ENCODE peak calls at places on chromosomes 12 and 14, in five cellular contexts. X, Z, B, J and S are unnamed samples.

GRCh38 chr14:61113561-61113960 is 132.5 kb downstream of the SLC38A6 start:
- DNase-seq in Z (no peak), B (no peak), J (no peak), X (no peak), S (peak; percentile 91)

GRCh38 chr12:19373569-19373968 is 65.7 kb upstream of the AEBP2 start:
- DNase-seq in J (no peak), B (no peak), Z (no peak), X (no peak), S (no peak)

GRCh38 chr14:69002069-69002468 is 23.0 kb upstream of the ACTN1 start:
- DNase-seq in B (peak; percentile 27), X (no peak), Z (no peak), J (no peak), S (no peak)

GRCh38 chr12:5083955-5084849 is 40.5 kb downstream of the KCNA5 start:
- DNase-seq in X (no peak), B (no peak), J (peak; percentile 33), Z (no peak), S (peak; percentile 13)

GRCh38 chr14:31265701-31266398 is 58.3 kb upstream of the HECTD1 start:
- DNase-seq in X (no peak), J (no peak), Z (no peak), B (no peak), S (no peak)

GRCh38 chr12:70849265-70849960 is 71.1 kb downstream of the PTPRR start:
- DNase-seq in J (peak; percentile 35), B (no peak), X (no peak), Z (no peak), S (no peak)

GRCh38 chr12:43969882-43970281 is 134.0 kb downstream of the TMEM117 start:
- DNase-seq in X (no peak), J (no peak), Z (no peak), B (no peak), S (no peak)

GRCh38 chr12:106645074-106645421 is 62.2 kb downstream of the RFX4 start:
- DNase-seq in J (no peak), B (peak; percentile 60), X (peak; percentile 65), Z (no peak), S (peak; percentile 52)

GRCh38 chr12:127416796-127417195 is 850.2 kb upstream of the TMEM132C start:
- DNase-seq in J (no peak), X (no peak), Z (no peak), B (no peak), S (no peak)

GRCh38 chr14:99966912-99967311 is 98.3 kb upstream of the EVL start:
- DNase-seq in B (no peak), J (no peak), X (no peak), Z (no peak), S (no peak)

GRCh38 chr14:29734732-29735131 is 192.9 kb downstream of the PRKD1 start:
- DNase-seq in Z (no peak), X (no peak), B (no peak), J (no peak), S (no peak)

GRCh38 chr12:67280088-67280487 is 10.9 kb downstream of the CAND1 start:
- DNase-seq in Z (no peak), J (no peak), B (no peak), X (no peak), S (no peak)

GRCh38 chr12:62435337-62436163 is 31.1 kb upstream of the MON2 start:
- DNase-seq in X (peak; percentile 71), B (peak; percentile 52), J (peak; percentile 40), Z (peak; percentile 48), S (peak; percentile 42)

GRCh38 chr12:70645494-70646317 is 8.5 kb upstream of the PTPRB start:
- DNase-seq in Z (peak; percentile 31), X (peak; percentile 83), B (peak; percentile 42), J (peak; percentile 27), S (peak; percentile 62)

GRCh38 chr14:22047105-22047504 is 373.5 kb upstream of the OR4E1 start:
- DNase-seq in B (no peak), Z (no peak), X (no peak), J (peak; percentile 64), S (peak; percentile 12)

GRCh38 chr14:100640481-100641273 is 53.5 kb upstream of the BEGAIN start:
- DNase-seq in Z (no peak), X (no peak), B (peak; percentile 57), J (peak; percentile 64), S (peak; percentile 91)

GRCh38 chr14:85487215-85487614 is 42.7 kb upstream of the FLRT2 start:
- DNase-seq in J (no peak), B (no peak), Z (no peak), X (no peak), S (no peak)
- H3K27ac ChIP-seq in J (no peak overlapping the region), B (no peak overlapping the region), Z (no peak overlapping the region), X (no peak overlapping the region), S (no peak overlapping the region)

GRCh38 chr12:204261-204678 is 9.7 kb downstream of the SLC6A12 start:
- DNase-seq in X (no peak), J (no peak), B (no peak), Z (no peak), S (no peak)

GRCh38 chr12:201361-201760 is 12.6 kb downstream of the SLC6A12 start:
- DNase-seq in Z (no peak), J (no peak), B (no peak), X (no peak), S (no peak)

GRCh38 chr12:202081-202731 is 11.8 kb downstream of the SLC6A12 start:
- DNase-seq in Z (no peak), J (no peak), X (no peak), B (no peak), S (no peak)

GRCh38 chr12:203462-204260 is 10.3 kb downstream of the SLC6A12 start:
- DNase-seq in B (no peak), X (no peak), J (no peak), Z (no peak), S (no peak)

GRCh38 chr12:203074-203461 is 10.9 kb downstream of the SLC6A12 start:
- DNase-seq in X (no peak), Z (no peak), J (no peak), B (no peak), S (no peak)
- H3K4me3 ChIP-seq in X (peak overlapping the region; percentile 40), Z (peak overlapping the region; percentile 53), J (no peak overlapping the region), B (no peak overlapping the region), S (no peak overlapping the region)

GRCh38 chr12:53025250-53025649 is 19.0 kb downstream of the EIF4B start:
- DNase-seq in B (no peak), Z (no peak), J (no peak), X (no peak), S (no peak)
- H3K36me3 ChIP-seq in B (no peaks in the 10 kb centered on the region), Z (peaks cover 31% of the 10 kb centered on the region), J (peaks cover 29% of the 10 kb centered on the region), X (peaks cover 95% of the 10 kb centered on the region), S (peaks cover 91% of the 10 kb centered on the region)

GRCh38 chr12:26791328-26791791 is 41.6 kb downstream of the ITPR2 start:
- DNase-seq in Z (no peak), J (no peak), X (no peak), B (no peak), S (no peak)
- H3K27ac ChIP-seq in Z (no peak overlapping the region), J (peak overlapping the region; percentile 18), X (no peak overlapping the region), B (peak overlapping the region; percentile 35), S (no peak overlapping the region)

DNA sequence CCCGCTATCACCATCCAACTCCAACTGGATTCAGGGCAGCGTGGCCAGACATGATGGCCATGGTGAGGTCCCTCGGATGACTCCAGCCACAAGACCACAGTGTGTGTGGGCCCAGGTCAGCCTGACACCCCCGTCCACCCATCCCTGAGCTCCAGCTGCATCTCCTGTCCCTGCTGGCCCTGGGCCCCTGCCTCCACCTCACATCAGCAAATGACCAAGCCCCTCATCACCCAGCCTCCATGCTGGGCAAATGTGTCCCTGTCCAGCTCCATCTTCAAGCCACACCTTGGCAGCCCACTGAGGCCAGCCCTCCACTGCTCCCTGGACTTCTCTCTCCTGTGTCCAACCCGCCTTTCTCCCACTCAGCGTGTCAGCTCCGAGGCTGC is 3.2 kb downstream of the GPR132 start:
- DNase-seq in X (no peak), J (no peak), B (no peak), Z (no peak), S (no peak)
- H3K4me3 ChIP-seq in X (no peak overlapping the region), J (no peak overlapping the region), B (no peak overlapping the region), Z (no peak overlapping the region), S (no peak overlapping the region)

GRCh38 chr12:7207866-7208612 is 18.6 kb downstream of the PEX5 start:
- DNase-seq in Z (no peak), X (no peak), J (no peak), B (no peak), S (no peak)

GRCh38 chr12:7206691-7207090 is 17.2 kb downstream of the PEX5 start:
- DNase-seq in Z (no peak), X (no peak), B (no peak), J (no peak), S (no peak)

GRCh38 chr12:7209958-7210357 is 20.5 kb downstream of the PEX5 start:
- DNase-seq in Z (no peak), X (no peak), J (no peak), B (no peak), S (no peak)

GRCh38 chr12:7212678-7213077 is 23.2 kb downstream of the PEX5 start:
- DNase-seq in J (no peak), X (no peak), B (no peak), Z (no peak), S (no peak)

DNA sequence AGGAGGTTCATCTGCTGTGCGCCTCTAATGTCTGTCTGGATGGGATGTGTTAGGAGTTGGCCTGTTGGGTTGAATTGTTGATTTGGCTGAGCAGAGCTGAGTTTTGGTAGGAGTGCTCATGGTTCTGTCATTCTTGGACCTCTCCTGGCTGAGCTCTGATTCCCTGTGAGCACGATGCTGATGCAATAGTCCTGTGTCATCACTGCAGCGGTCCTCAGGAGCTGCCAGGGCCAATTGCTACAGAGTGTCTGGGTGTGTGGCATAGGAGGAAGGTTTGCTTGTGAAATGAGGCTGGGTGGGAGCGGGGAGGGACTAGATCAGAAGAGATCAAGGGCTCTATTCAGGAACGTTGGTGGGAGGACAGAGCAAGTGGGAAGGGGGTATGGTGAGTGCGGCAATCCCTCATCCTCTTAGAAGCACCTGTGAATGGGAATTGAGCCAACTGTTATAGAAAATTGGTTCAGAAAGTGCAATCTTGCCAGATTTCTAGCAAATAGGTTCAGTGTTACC is 21.2 kb downstream of the PEX5 start:
- DNase-seq in Z (no peak), B (no peak), X (no peak), J (no peak), S (no peak)
- H3K36me3 ChIP-seq in Z (peaks cover 26% of the 10 kb centered on the region), B (no peaks in the 10 kb centered on the region), X (peaks cover 57% of the 10 kb centered on the region), J (peaks cover 5% of the 10 kb centered on the region), S (peaks cover 60% of the 10 kb centered on the region)

GRCh38 chr14:24425704-24426103 is 3.8 kb downstream of the CBLN3 start:
- DNase-seq in X (no peak), Z (no peak), J (no peak), B (no peak), S (no peak)
- H3K27ac ChIP-seq in X (no peak overlapping the region), Z (no peak overlapping the region), J (no peak overlapping the region), B (peak overlapping the region; percentile 75), S (no peak overlapping the region)